ENCODE peak calls at places on chromosomes 6 and 20, in ten cellular contexts. One of them, this sample, is unnamed.

GRCh38 chr6:166940643-166941068 is 15.7 kb downstream of the RNASET2 start:
- DNase-seq in activated naive CD4-positive, alpha-beta T cell treated with anti-CD3 and anti-CD28 coated beads, Interleukin-2, amount 10 ng/mL, durations not matched to agents 7 days and 5 days: no peak
- DNase-seq in anterior cingulate cortex: no peak
- DNase-seq in NCI-H2107: no peak
- DNase-seq in effector CD4-positive, alpha-beta T cell: no peak
- DNase-seq in activated T-helper 1 cell treated with anti-CD3 and anti-CD28 coated beads, Interleukin-2, amount 50 U/mL, for 16 hours: no peak
- DNase-seq in fibroblast of the aortic adventitia: no peak
- DNase-seq in fibroblast of the conjunctiva: no peak
- DNase-seq in GM03348: peak
- DNase-seq in SW480: peak
- DNase-seq in this sample: no peak

GRCh38 chr6:161038229-161039003 is 46.8 kb downstream of the MAP3K4 start:
- DNase-seq in activated naive CD4-positive, alpha-beta T cell treated with anti-CD3 and anti-CD28 coated beads, Interleukin-2, amount 10 ng/mL, durations not matched to agents 7 days and 5 days: no peak
- DNase-seq in anterior cingulate cortex: no peak
- DNase-seq in NCI-H2107: no peak
- DNase-seq in effector CD4-positive, alpha-beta T cell: no peak
- DNase-seq in activated T-helper 1 cell treated with anti-CD3 and anti-CD28 coated beads, Interleukin-2, amount 50 U/mL, for 16 hours: no peak
- DNase-seq in fibroblast of the aortic adventitia: peak
- DNase-seq in fibroblast of the conjunctiva: peak
- DNase-seq in GM03348: peak
- DNase-seq in SW480: peak
- DNase-seq in this sample: no peak

GRCh38 chr6:83265384-83265783 is 72.2 kb downstream of the RWDD2A start:
- DNase-seq in activated naive CD4-positive, alpha-beta T cell treated with anti-CD3 and anti-CD28 coated beads, Interleukin-2, amount 10 ng/mL, durations not matched to agents 7 days and 5 days: no peak
- DNase-seq in anterior cingulate cortex: no peak
- DNase-seq in NCI-H2107: no peak
- DNase-seq in effector CD4-positive, alpha-beta T cell: no peak
- DNase-seq in activated T-helper 1 cell treated with anti-CD3 and anti-CD28 coated beads, Interleukin-2, amount 50 U/mL, for 16 hours: no peak
- DNase-seq in fibroblast of the aortic adventitia: peak
- DNase-seq in fibroblast of the conjunctiva: no peak
- DNase-seq in GM03348: no peak
- DNase-seq in SW480: no peak
- DNase-seq in this sample: no peak

GRCh38 chr6:109202409-109203264 is 107.3 kb downstream of the CEP57L1 start:
- DNase-seq in activated naive CD4-positive, alpha-beta T cell treated with anti-CD3 and anti-CD28 coated beads, Interleukin-2, amount 10 ng/mL, durations not matched to agents 7 days and 5 days: no peak
- DNase-seq in anterior cingulate cortex: no peak
- DNase-seq in NCI-H2107: no peak
- DNase-seq in effector CD4-positive, alpha-beta T cell: no peak
- DNase-seq in activated T-helper 1 cell treated with anti-CD3 and anti-CD28 coated beads, Interleukin-2, amount 50 U/mL, for 16 hours: no peak
- DNase-seq in fibroblast of the aortic adventitia: no peak
- DNase-seq in fibroblast of the conjunctiva: no peak
- DNase-seq in GM03348: no peak
- DNase-seq in SW480: no peak
- DNase-seq in this sample: no peak

GRCh38 chr6:10140824-10141223 is 274.1 kb downstream of the TFAP2A start:
- DNase-seq in activated naive CD4-positive, alpha-beta T cell treated with anti-CD3 and anti-CD28 coated beads, Interleukin-2, amount 10 ng/mL, durations not matched to agents 7 days and 5 days: no peak
- DNase-seq in anterior cingulate cortex: no peak
- DNase-seq in NCI-H2107: no peak
- DNase-seq in effector CD4-positive, alpha-beta T cell: no peak
- DNase-seq in activated T-helper 1 cell treated with anti-CD3 and anti-CD28 coated beads, Interleukin-2, amount 50 U/mL, for 16 hours: no peak
- DNase-seq in fibroblast of the aortic adventitia: no peak
- DNase-seq in fibroblast of the conjunctiva: no peak
- DNase-seq in GM03348: no peak
- DNase-seq in SW480: no peak
- DNase-seq in this sample: no peak

GRCh38 chr6:149840345-149841075 is 23.6 kb downstream of the LRP11 start:
- DNase-seq in activated naive CD4-positive, alpha-beta T cell treated with anti-CD3 and anti-CD28 coated beads, Interleukin-2, amount 10 ng/mL, durations not matched to agents 7 days and 5 days: peak
- DNase-seq in anterior cingulate cortex: no peak
- DNase-seq in NCI-H2107: peak
- DNase-seq in effector CD4-positive, alpha-beta T cell: peak
- DNase-seq in activated T-helper 1 cell treated with anti-CD3 and anti-CD28 coated beads, Interleukin-2, amount 50 U/mL, for 16 hours: peak
- DNase-seq in fibroblast of the aortic adventitia: peak
- DNase-seq in fibroblast of the conjunctiva: no peak
- DNase-seq in GM03348: peak
- DNase-seq in SW480: peak
- DNase-seq in this sample: peak

GRCh38 chr6:14540859-14541540 is 423.4 kb downstream of the CD83 start:
- DNase-seq in activated naive CD4-positive, alpha-beta T cell treated with anti-CD3 and anti-CD28 coated beads, Interleukin-2, amount 10 ng/mL, durations not matched to agents 7 days and 5 days: no peak
- DNase-seq in anterior cingulate cortex: no peak
- DNase-seq in NCI-H2107: no peak
- DNase-seq in effector CD4-positive, alpha-beta T cell: no peak
- DNase-seq in activated T-helper 1 cell treated with anti-CD3 and anti-CD28 coated beads, Interleukin-2, amount 50 U/mL, for 16 hours: no peak
- DNase-seq in fibroblast of the aortic adventitia: peak
- DNase-seq in fibroblast of the conjunctiva: no peak
- DNase-seq in GM03348: no peak
- DNase-seq in SW480: no peak
- DNase-seq in this sample: no peak

GRCh38 chr6:82270791-82271392 is 23.3 kb upstream of the IBTK start:
- DNase-seq in activated naive CD4-positive, alpha-beta T cell treated with anti-CD3 and anti-CD28 coated beads, Interleukin-2, amount 10 ng/mL, durations not matched to agents 7 days and 5 days: no peak
- DNase-seq in anterior cingulate cortex: no peak
- DNase-seq in NCI-H2107: no peak
- DNase-seq in effector CD4-positive, alpha-beta T cell: no peak
- DNase-seq in activated T-helper 1 cell treated with anti-CD3 and anti-CD28 coated beads, Interleukin-2, amount 50 U/mL, for 16 hours: no peak
- DNase-seq in fibroblast of the aortic adventitia: peak
- DNase-seq in fibroblast of the conjunctiva: peak
- DNase-seq in GM03348: peak
- DNase-seq in SW480: peak
- DNase-seq in this sample: no peak

GRCh38 chr6:155247618-155248017 is 16.2 kb upstream of the CLDN20 start:
- DNase-seq in activated naive CD4-positive, alpha-beta T cell treated with anti-CD3 and anti-CD28 coated beads, Interleukin-2, amount 10 ng/mL, durations not matched to agents 7 days and 5 days: no peak
- DNase-seq in anterior cingulate cortex: no peak
- DNase-seq in NCI-H2107: no peak
- DNase-seq in effector CD4-positive, alpha-beta T cell: no peak
- DNase-seq in activated T-helper 1 cell treated with anti-CD3 and anti-CD28 coated beads, Interleukin-2, amount 50 U/mL, for 16 hours: no peak
- DNase-seq in fibroblast of the aortic adventitia: peak
- DNase-seq in fibroblast of the conjunctiva: no peak
- DNase-seq in GM03348: peak
- DNase-seq in SW480: no peak
- DNase-seq in this sample: no peak

GRCh38 chr20:63979549-63980316 is at the start of gene SAMD10:
- DNase-seq in activated naive CD4-positive, alpha-beta T cell treated with anti-CD3 and anti-CD28 coated beads, Interleukin-2, amount 10 ng/mL, durations not matched to agents 7 days and 5 days: peak
- DNase-seq in anterior cingulate cortex: peak
- DNase-seq in NCI-H2107: no peak
- DNase-seq in effector CD4-positive, alpha-beta T cell: peak
- DNase-seq in activated T-helper 1 cell treated with anti-CD3 and anti-CD28 coated beads, Interleukin-2, amount 50 U/mL, for 16 hours: peak
- DNase-seq in fibroblast of the aortic adventitia: no peak
- DNase-seq in fibroblast of the conjunctiva: no peak
- DNase-seq in GM03348: peak
- DNase-seq in SW480: peak
- DNase-seq in this sample: no peak

GRCh38 chr6:7138111-7138510 is 30.4 kb downstream of the RREB1 start:
- DNase-seq in activated naive CD4-positive, alpha-beta T cell treated with anti-CD3 and anti-CD28 coated beads, Interleukin-2, amount 10 ng/mL, durations not matched to agents 7 days and 5 days: no peak
- DNase-seq in anterior cingulate cortex: no peak
- DNase-seq in NCI-H2107: no peak
- DNase-seq in effector CD4-positive, alpha-beta T cell: no peak
- DNase-seq in activated T-helper 1 cell treated with anti-CD3 and anti-CD28 coated beads, Interleukin-2, amount 50 U/mL, for 16 hours: no peak
- DNase-seq in fibroblast of the aortic adventitia: no peak
- DNase-seq in fibroblast of the conjunctiva: no peak
- DNase-seq in GM03348: peak
- DNase-seq in SW480: no peak
- DNase-seq in this sample: no peak

GRCh38 chr20:46011631-46012482 is 3.1 kb downstream of the MMP9 start:
- DNase-seq in activated naive CD4-positive, alpha-beta T cell treated with anti-CD3 and anti-CD28 coated beads, Interleukin-2, amount 10 ng/mL, durations not matched to agents 7 days and 5 days: peak
- DNase-seq in anterior cingulate cortex: no peak
- DNase-seq in NCI-H2107: no peak
- DNase-seq in effector CD4-positive, alpha-beta T cell: no peak
- DNase-seq in activated T-helper 1 cell treated with anti-CD3 and anti-CD28 coated beads, Interleukin-2, amount 50 U/mL, for 16 hours: no peak
- DNase-seq in fibroblast of the aortic adventitia: no peak
- DNase-seq in fibroblast of the conjunctiva: no peak
- DNase-seq in GM03348: no peak
- DNase-seq in SW480: peak
- DNase-seq in this sample: no peak

GRCh38 chr6:69179681-69180080 is 544.6 kb downstream of the ADGRB3 start:
- DNase-seq in activated naive CD4-positive, alpha-beta T cell treated with anti-CD3 and anti-CD28 coated beads, Interleukin-2, amount 10 ng/mL, durations not matched to agents 7 days and 5 days: no peak
- DNase-seq in anterior cingulate cortex: no peak
- DNase-seq in NCI-H2107: no peak
- DNase-seq in effector CD4-positive, alpha-beta T cell: no peak
- DNase-seq in activated T-helper 1 cell treated with anti-CD3 and anti-CD28 coated beads, Interleukin-2, amount 50 U/mL, for 16 hours: no peak
- DNase-seq in fibroblast of the aortic adventitia: no peak
- DNase-seq in fibroblast of the conjunctiva: no peak
- DNase-seq in GM03348: no peak
- DNase-seq in SW480: peak
- DNase-seq in this sample: no peak

GRCh38 chr20:45419188-45420091 is 3.5 kb downstream of the PIGT start:
- DNase-seq in activated naive CD4-positive, alpha-beta T cell treated with anti-CD3 and anti-CD28 coated beads, Interleukin-2, amount 10 ng/mL, durations not matched to agents 7 days and 5 days: no peak
- DNase-seq in anterior cingulate cortex: peak
- DNase-seq in NCI-H2107: no peak
- DNase-seq in effector CD4-positive, alpha-beta T cell: no peak
- DNase-seq in activated T-helper 1 cell treated with anti-CD3 and anti-CD28 coated beads, Interleukin-2, amount 50 U/mL, for 16 hours: no peak
- DNase-seq in fibroblast of the aortic adventitia: peak
- DNase-seq in fibroblast of the conjunctiva: peak
- DNase-seq in GM03348: peak
- DNase-seq in SW480: no peak
- DNase-seq in this sample: no peak

GRCh38 chr6:133546098-133546497 is 304.9 kb downstream of the EYA4 start:
- DNase-seq in activated naive CD4-positive, alpha-beta T cell treated with anti-CD3 and anti-CD28 coated beads, Interleukin-2, amount 10 ng/mL, durations not matched to agents 7 days and 5 days: no peak
- DNase-seq in anterior cingulate cortex: no peak
- DNase-seq in NCI-H2107: no peak
- DNase-seq in effector CD4-positive, alpha-beta T cell: no peak
- DNase-seq in activated T-helper 1 cell treated with anti-CD3 and anti-CD28 coated beads, Interleukin-2, amount 50 U/mL, for 16 hours: no peak
- DNase-seq in fibroblast of the aortic adventitia: peak
- DNase-seq in fibroblast of the conjunctiva: peak
- DNase-seq in GM03348: no peak
- DNase-seq in SW480: no peak
- DNase-seq in this sample: no peak

This sample was measured in vagina.